ENCODE peak calls at places on chromosomes 4 and X, in seven cellular contexts. H is mesenchymal stem cell; F is astrocyte; K is heart left ventricle; G is heart right ventricle; X is CD4-positive, CD25-positive, alpha-beta regulatory T cell; S is cardiac muscle cell. D is an unnamed sample. For H3K9me3 and H3K4me1, the result is how much of the 10 kb centered on the place peaks cover.

GRCh38 chrX:67408423-67409079 is 135.3 kb upstream of the AR start:
- DNase-seq in G (no peak), S (no peak), X (no peak), K (no peak), H (no peak), F (no peak), D (no peak)

GRCh38 chr4:159417006-159417405 is 314.1 kb downstream of the RAPGEF2 start:
- DNase-seq in S (no peak), X (no peak), F (no peak), K (no peak), G (no peak), H (no peak), D (no peak)

GRCh38 chr4:90727938-90728337 is 600.7 kb downstream of the CCSER1 start:
- DNase-seq in H (no peak), G (no peak), F (peak), X (no peak), S (peak), K (no peak), D (no peak)

GRCh38 chr4:108695062-108695461 is 44.7 kb downstream of the OSTC start:
- DNase-seq in H (no peak), F (no peak), X (no peak), K (no peak), S (no peak), G (no peak), D (no peak)

GRCh38 chr4:154368060-154368459 is 123.5 kb downstream of the DCHS2 start:
- DNase-seq in S (no peak), X (no peak), G (no peak), H (no peak), F (no peak), K (no peak), D (no peak)

GRCh38 chr4:122548452-122548851 is 72.4 kb downstream of the IL21 start:
- DNase-seq in K (no peak), F (peak), H (peak), S (peak), G (no peak), X (no peak), D (peak)

GRCh38 chr4:146567396-146567795 is 45.7 kb upstream of the SLC10A7 start:
- DNase-seq in G (no peak), S (no peak), X (no peak), H (no peak), K (no peak), F (no peak), D (peak)

GRCh38 chr4:26459756-26460530 is 30.3 kb downstream of the CCKAR start:
- DNase-seq in K (no peak), F (peak), G (no peak), S (no peak), H (no peak), X (no peak), D (peak)

GRCh38 chr4:81442479-81443085 is 29.1 kb downstream of the RASGEF1B start:
- DNase-seq in F (no peak), H (peak), K (no peak), S (no peak), G (no peak), X (no peak), D (no peak)

GRCh38 chr4:54032558-54033135 is 31.8 kb downstream of the CHIC2 start:
- DNase-seq in G (no peak), K (no peak), X (no peak), H (no peak), S (no peak), F (no peak), D (no peak)

GRCh38 chr4:137980641-137981040 is 261.5 kb downstream of the SLC7A11 start:
- DNase-seq in K (no peak), F (no peak), H (no peak), X (no peak), G (no peak), S (no peak), D (no peak)

GRCh38 chr4:113114884-113115283 is 65.4 kb downstream of the ANK2 start:
- DNase-seq in H (no peak), K (no peak), S (no peak), G (no peak), X (no peak), F (no peak), D (no peak)

GRCh38 chr4:17647927-17648326 is 33.5 kb downstream of the MED28 start:
- DNase-seq in K (no peak), X (no peak), H (no peak), S (no peak), G (no peak), F (no peak), D (no peak)

GRCh38 chrX:76253432-76253831 is 80.6 kb downstream of the PBDC1 start:
- DNase-seq in G (no peak), F (no peak), X (peak), K (no peak), S (peak), H (peak), D (peak)

GRCh38 chrX:40278340-40279090 is 180.8 kb upstream of the BCOR start:
- DNase-seq in F (peak), X (peak), H (peak), S (no peak), G (no peak), K (no peak), D (peak)

GRCh38 chr4:78567502-78568075 is 16.0 kb downstream of the ANXA3 start:
- DNase-seq in G (no peak), H (no peak), X (no peak), S (no peak), K (no peak), F (no peak), D (no peak)

GRCh38 chr4:89411539-89411938 is 103.9 kb upstream of the GPRIN3 start:
- DNase-seq in H (no peak), X (no peak), G (no peak), S (no peak), K (peak), F (peak), D (no peak)

GRCh38 chr4:139764686-139765085 is 99.1 kb downstream of the MGST2 start:
- DNase-seq in X (no peak), G (peak), H (no peak), F (no peak), K (peak), S (no peak), D (no peak)

GRCh38 chr4:55736605-55737183 is 82.9 kb upstream of the EXOC1L start:
- DNase-seq in X (no peak), S (no peak), K (no peak), F (no peak), H (no peak), G (no peak), D (peak)

GRCh38 chr4:111595456-111595855 is 549.8 kb upstream of the FAM241A start:
- DNase-seq in X (no peak), G (no peak), K (no peak), S (no peak), H (no peak), F (no peak), D (no peak)

GRCh38 chr4:13700196-13701140 is 72.9 kb upstream of the BOD1L1 start:
- DNase-seq in K (no peak), G (no peak), X (no peak), F (peak), H (no peak), S (no peak), D (peak)

GRCh38 chrX:50103866-50104566 is 96.8 kb downstream of the AKAP4 start:
- DNase-seq in S (no peak), F (no peak), G (no peak), K (no peak), H (peak), X (no peak), D (no peak)

GRCh38 chrX:155666741-155667140 is 54.0 kb upstream of the TMLHE start:
- DNase-seq in X (no peak), H (no peak), S (no peak), G (no peak), F (no peak), K (no peak), D (no peak)

GRCh38 chr4:184911310-184911709 is 85.5 kb upstream of the ACSL1 start:
- DNase-seq in G (no peak), S (no peak), X (no peak), K (no peak), F (peak), H (no peak), D (peak)

GRCh38 chr4:169407217-169407845 is 136.6 kb upstream of the SH3RF1 start:
- DNase-seq in H (peak), K (peak), X (no peak), F (peak), S (peak), G (no peak), D (peak)

GRCh38 chr4:176981074-176981473 is 188.4 kb upstream of the VEGFC start:
- DNase-seq in F (no peak), H (no peak), G (no peak), S (no peak), X (no peak), K (no peak), D (no peak)

GRCh38 chrX:119481218-119481875 is 13.1 kb downstream of the SLC25A5 start:
- DNase-seq in H (no peak), S (no peak), G (peak), X (no peak), K (no peak), F (no peak), D (no peak)

GRCh38 chr4:128358231-128358902 is 70.8 kb upstream of the PGRMC2 start:
- DNase-seq in S (peak), H (peak), F (peak), X (no peak), G (peak), K (peak), D (peak)

GRCh38 chr4:128528793-128529553 is 241.4 kb upstream of the PGRMC2 start:
- DNase-seq in S (peak), F (peak), X (no peak), H (peak), G (no peak), K (peak), D (peak)

GRCh38 chr4:102453827-102454226 is 47.3 kb upstream of the NFKB1 start:
- DNase-seq in K (no peak), H (no peak), G (no peak), X (no peak), F (no peak), S (no peak), D (no peak)

GRCh38 chrX:53300157-53300556 is 18.8 kb upstream of the IQSEC2 start:
- DNase-seq in G (no peak), X (no peak), H (no peak), S (no peak), K (no peak), F (no peak), D (no peak)

GRCh38 chrX:119468186-119468929 is at the start of gene SLC25A5:
- DNase-seq in X (peak), F (peak), S (peak), H (peak), G (peak), K (peak), D (peak)

GRCh38 chr4:3311489-3312171 is 18.8 kb downstream of the RGS12 start:
- DNase-seq in K (peak), F (no peak), X (no peak), G (no peak), H (no peak), S (no peak), D (no peak)

GRCh38 chr4:132001542-132001941 is 1147.6 kb upstream of the PCDH10 start:
- DNase-seq in G (no peak), K (no peak), X (no peak), H (peak), S (no peak), F (peak), D (peak)

GRCh38 chr4:114807759-114808404 is 209.3 kb downstream of the UGT8 start:
- DNase-seq in X (peak), G (no peak), K (no peak), S (peak), H (peak), F (no peak), D (peak)

GRCh38 chr4:159204566-159204965 is 101.7 kb downstream of the RAPGEF2 start:
- DNase-seq in G (no peak), X (no peak), S (no peak), F (no peak), H (no peak), K (no peak), D (no peak)

GRCh38 chr4:58261526-58261925 is 1151.3 kb upstream of the IGFBP7 start:
- DNase-seq in X (no peak), K (no peak), F (no peak), G (no peak), S (no peak), H (peak), D (no peak)

DNA sequence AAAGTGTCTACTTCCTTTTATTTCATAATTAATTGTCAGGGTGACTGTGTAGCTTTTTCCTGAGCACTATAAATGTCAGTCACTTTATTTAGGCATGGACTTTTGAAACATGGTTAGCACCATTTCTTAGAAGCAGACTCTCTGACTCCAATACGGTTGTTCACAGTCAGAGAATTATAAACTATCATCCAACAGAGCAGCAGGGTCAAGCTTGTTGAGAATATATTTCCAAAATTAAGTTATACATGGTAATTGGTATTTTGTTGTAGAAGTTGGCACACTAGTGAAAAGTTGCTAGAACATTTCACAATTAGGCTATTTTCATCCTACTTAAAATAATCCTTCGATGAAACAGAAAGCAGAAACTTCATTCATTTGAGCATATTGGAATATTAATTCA is 1155.5 kb upstream of the IGFBP7 start:
- DNase-seq in F (no peak), X (no peak), H (no peak), K (no peak), G (no peak), S (no peak), D (no peak)
- H3K9me3 ChIP-seq in F (under half), X (under half), H (under half), K (under half), G (under half), S (under half), D (under half)

GRCh38 chr4:85498068-85498733 is 23.3 kb downstream of the ARHGAP24 start:
- DNase-seq in X (no peak), G (no peak), K (peak), S (no peak), F (peak), H (peak), D (peak)

GRCh38 chr4:85496146-85496849 is 21.3 kb downstream of the ARHGAP24 start:
- DNase-seq in H (peak), K (no peak), X (no peak), F (peak), G (no peak), S (no peak), D (no peak)

GRCh38 chr4:85499573-85499972 is 24.6 kb downstream of the ARHGAP24 start:
- DNase-seq in H (no peak), X (no peak), K (no peak), S (no peak), F (no peak), G (no peak), D (no peak)

GRCh38 chr4:85496933-85497332 is 22.0 kb downstream of the ARHGAP24 start:
- DNase-seq in G (no peak), S (no peak), X (no peak), K (no peak), H (peak), F (peak), D (peak)

DNA sequence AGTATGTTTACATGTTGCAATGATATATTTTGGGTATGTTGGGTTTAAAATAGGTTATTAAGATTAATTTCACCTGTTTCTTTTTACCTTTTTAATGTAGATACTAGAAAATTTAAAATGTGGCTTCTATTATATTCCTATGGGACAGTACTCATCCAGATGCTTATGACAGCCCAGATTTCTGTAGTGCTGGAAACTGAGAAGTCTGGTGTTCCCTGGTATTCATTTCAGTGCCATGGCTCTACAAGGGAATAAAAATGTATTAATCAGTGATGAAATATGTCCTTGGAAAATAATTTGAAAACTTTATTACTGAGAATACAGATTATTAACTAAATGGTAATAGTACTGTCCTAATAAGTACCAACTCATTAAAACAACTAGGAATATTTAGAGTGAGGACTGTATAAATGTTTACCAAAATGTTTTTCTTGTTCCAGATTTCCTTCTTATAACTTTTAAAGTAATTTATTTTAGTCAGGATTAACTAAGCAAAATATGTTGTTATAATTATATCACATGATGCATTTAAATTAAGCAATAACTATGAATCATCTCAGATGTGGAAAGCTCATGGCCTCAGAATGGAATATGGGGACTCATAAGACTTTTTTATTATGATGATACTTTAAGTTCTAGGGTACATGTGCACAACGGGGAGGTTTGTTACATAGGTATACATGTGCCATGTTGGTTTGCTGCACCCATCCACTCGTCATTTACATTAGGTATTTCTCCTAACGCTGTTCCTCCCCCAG is 25.3 kb downstream of the ARHGAP24 start:
- DNase-seq in K (no peak), F (no peak), X (no peak), H (no peak), S (no peak), G (no peak), D (no peak)
- H3K4me1 ChIP-seq in K (under half), F (under half), X (under half), H (under half), S (under half), G (under half), D (under half)

DNA sequence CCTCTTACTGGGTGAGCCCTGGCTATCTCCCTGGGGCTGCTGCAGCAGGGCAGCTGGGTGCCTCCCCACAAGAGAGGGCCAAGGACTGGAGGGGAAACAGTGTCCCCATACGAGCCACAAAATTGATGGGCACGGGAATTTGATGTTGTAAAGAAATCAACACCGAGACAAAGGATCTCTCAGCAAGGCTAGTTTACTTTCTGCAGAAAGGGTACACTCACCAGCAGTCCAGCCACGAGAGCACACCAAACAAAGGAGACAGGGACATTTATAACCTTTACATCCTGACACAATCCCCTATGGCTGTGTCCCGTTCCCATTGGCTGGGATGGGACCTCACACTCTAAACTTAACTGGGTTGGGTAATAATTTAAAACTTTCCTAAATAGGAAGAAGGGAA is 25.9 kb downstream of the METAP1 start:
- DNase-seq in G (no peak), X (no peak), S (no peak), H (no peak), F (no peak), K (no peak), D (no peak)
- H3K9me3 ChIP-seq in G (under half), X (under half), S (under half), H (under half), F (under half), K (under half), D (under half)

GRCh38 chr4:7909463-7909862 is 30.2 kb downstream of the AFAP1 start:
- DNase-seq in H (no peak), G (no peak), K (no peak), X (no peak), F (no peak), S (no peak), D (peak)

GRCh38 chr4:7911044-7911578 is 28.6 kb downstream of the AFAP1 start:
- DNase-seq in H (peak), G (peak), S (peak), X (no peak), F (peak), K (peak), D (peak)

GRCh38 chr4:7910721-7911015 is 29.0 kb downstream of the AFAP1 start:
- DNase-seq in F (no peak), K (no peak), G (no peak), H (no peak), S (no peak), X (no peak), D (no peak)

GRCh38 chr4:7908668-7909067 is 31.0 kb downstream of the AFAP1 start:
- DNase-seq in K (no peak), G (no peak), X (no peak), F (no peak), S (no peak), H (no peak), D (no peak)

GRCh38 chr4:7909966-7910720 is 29.5 kb downstream of the AFAP1 start:
- DNase-seq in G (no peak), K (no peak), F (no peak), S (no peak), H (peak), X (no peak), D (peak)
- H3K4me1 ChIP-seq in G (half or more), K (under half), F (half or more), S (under half), H (under half), X (under half), D (under half)

DNA sequence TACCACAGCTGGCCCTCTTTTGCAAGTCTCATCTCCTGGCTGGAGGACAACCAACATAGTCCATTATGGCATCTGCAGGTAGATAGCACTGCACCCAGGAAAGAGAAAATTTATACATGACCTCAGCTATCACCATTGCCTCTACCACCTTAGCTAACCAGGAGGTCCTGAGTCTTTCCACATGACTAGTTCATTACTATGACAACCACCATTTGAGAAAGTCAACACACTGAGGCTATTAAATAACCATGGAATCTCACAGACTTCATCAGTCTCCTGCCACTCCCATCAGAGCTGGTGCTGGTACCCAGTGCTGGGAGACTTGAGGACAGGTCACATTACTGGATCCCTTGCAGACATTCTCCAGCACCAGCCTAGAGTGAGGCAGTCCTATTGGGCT is 285.9 kb downstream of the GBA3 start:
- DNase-seq in X (no peak), H (no peak), K (no peak), G (no peak), S (no peak), F (no peak), D (no peak)
- H3K9me3 ChIP-seq in X (under half), H (under half), K (under half), G (under half), S (under half), F (under half), D (under half)

GRCh38 chr4:143355540-143356217 is 19.0 kb downstream of the GAB1 start:
- DNase-seq in F (peak), H (peak), S (no peak), G (no peak), K (no peak), X (no peak), D (peak)
- H3K4me1 ChIP-seq in F (under half), H (under half), S (half or more), G (half or more), K (half or more), X (under half), D (under half)

DNA sequence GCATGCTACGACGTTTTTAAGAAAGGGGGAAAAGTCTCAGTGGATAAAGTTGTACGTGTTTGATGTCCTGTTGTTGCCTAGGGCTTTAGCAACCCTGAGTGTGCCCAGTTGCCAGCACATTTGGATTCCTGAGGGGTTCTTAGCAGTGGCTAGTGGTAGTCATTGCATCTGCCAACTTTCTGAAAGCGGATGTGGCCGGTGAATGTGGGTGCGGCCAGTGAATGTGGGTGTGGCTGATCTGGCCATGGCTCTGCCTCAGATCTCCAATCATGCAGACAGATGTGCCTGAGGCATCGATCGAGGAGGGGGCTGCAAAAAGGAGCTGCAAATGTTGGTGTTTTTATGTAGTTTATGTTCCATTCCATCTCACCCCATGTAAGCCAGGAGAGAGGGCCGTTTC is 41.5 kb upstream of the FAT1 start:
- DNase-seq in H (no peak), F (peak), G (no peak), S (no peak), K (no peak), X (no peak), D (peak)
- H3K9me3 ChIP-seq in H (under half), F (under half), G (under half), S (under half), K (under half), X (under half), D (under half)